ENCODE peak calls at places on chromosomes 12 and 14, in eight cellular contexts. S, P, K, X, A, C, R and O are unnamed samples.

GRCh38 chr12:6377667-6377994 is 2.3 kb upstream of the SCNN1A start:
- DNase-seq in R (no peak), K (no peak), S (peak; percentile 92), A (no peak), C (no peak), P (peak; percentile 83), X (no peak), O (peak; percentile 31)

GRCh38 chr14:71593966-71594365 is 338.3 kb upstream of the RGS6 start:
- DNase-seq in C (no peak), R (no peak), A (no peak), X (no peak), K (no peak), P (no peak), S (no peak), O (no peak)

GRCh38 chr12:103881261-103881660 is 40.2 kb upstream of the NT5DC3 start:
- DNase-seq in P (no peak), A (no peak), R (no peak), K (no peak), S (no peak), X (no peak), C (no peak), O (no peak)

GRCh38 chr14:94517641-94518257 is 8.5 kb upstream of the SERPINA12 start:
- DNase-seq in S (no peak), C (no peak), X (no peak), K (no peak), A (no peak), P (no peak), R (no peak), O (no peak)

GRCh38 chr14:51211149-51211548 is 28.9 kb upstream of the TMX1 start:
- DNase-seq in R (no peak), X (no peak), S (no peak), P (no peak), A (no peak), C (peak; percentile 26), K (no peak), O (no peak)

GRCh38 chr12:49900371-49900770 is 3.3 kb downstream of the FAIM2 start:
- DNase-seq in P (no peak), S (no peak), K (no peak), A (no peak), X (no peak), C (no peak), R (no peak), O (no peak)

GRCh38 chr14:36014236-36014635 is 162.3 kb downstream of the PTCSC3 start:
- DNase-seq in A (no peak), C (no peak), S (no peak), X (no peak), P (no peak), R (no peak), K (no peak), O (no peak)

GRCh38 chr14:54344445-54344844 is 52.4 kb upstream of the CDKN3 start:
- DNase-seq in S (no peak), K (no peak), R (no peak), P (no peak), C (no peak), A (no peak), X (no peak), O (no peak)

GRCh38 chr12:68012712-68013111 is 23.5 kb downstream of the IFNG-AS1 start:
- DNase-seq in R (no peak), K (no peak), C (peak; percentile 21), S (no peak), A (no peak), X (no peak), P (no peak), O (no peak)

GRCh38 chr12:76018672-76019071 is 12.9 kb downstream of the PHLDA1 start:
- DNase-seq in C (no peak), A (no peak), X (no peak), K (no peak), P (no peak), R (no peak), S (peak; percentile 12), O (no peak)

GRCh38 chr12:106126441-106127288 is 12.1 kb downstream of the NUAK1 start:
- DNase-seq in X (no peak), A (no peak), S (peak; percentile 15), P (no peak), K (no peak), R (no peak), C (peak; percentile 91), O (peak; percentile 97)

DNA sequence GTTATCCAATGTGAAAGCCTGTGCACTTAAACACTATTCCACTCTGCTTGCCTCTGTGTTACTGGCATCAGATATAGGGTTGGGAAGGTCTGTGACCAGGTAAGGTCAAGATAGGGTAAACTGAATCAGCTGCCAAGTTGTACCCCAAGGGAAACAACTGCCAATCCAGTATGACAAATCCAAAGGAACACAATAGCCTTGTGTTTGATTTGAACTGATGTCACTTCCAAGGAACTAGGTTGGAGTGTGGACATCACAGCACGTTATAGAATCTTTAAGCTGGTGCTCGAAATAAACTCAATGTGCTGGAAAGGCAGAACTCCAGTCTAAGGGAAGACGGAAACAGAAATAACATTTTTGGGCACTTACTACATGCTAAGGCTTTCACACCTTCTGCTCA is 223.4 kb upstream of the BTG1 start:
- DNase-seq in P (no peak), K (no peak), X (no peak), R (no peak), S (peak; percentile 4), A (no peak), C (no peak), O (no peak)
- H3K27ac ChIP-seq in P (no peak overlapping the region), K (no peak overlapping the region), X (no peak overlapping the region), R (no peak overlapping the region), S (peak overlapping the region; percentile 96), A (no peak overlapping the region), C (no peak overlapping the region), O (no peak overlapping the region)

GRCh38 chr14:103700753-103701490 is 14.3 kb downstream of the XRCC3 start:
- DNase-seq in X (no peak), S (no peak), C (no peak), R (no peak), A (no peak), P (no peak), K (no peak), O (no peak)
- H3K36me3 ChIP-seq in X (peaks cover 40% of the 10 kb centered on the region), S (peaks cover 7% of the 10 kb centered on the region), C (peaks cover 22% of the 10 kb centered on the region), R (peaks cover 87% of the 10 kb centered on the region), A (no peaks in the 10 kb centered on the region), P (peaks cover 2% of the 10 kb centered on the region), K (peaks cover 57% of the 10 kb centered on the region), O (peaks cover 93% of the 10 kb centered on the region)

GRCh38 chr14:64720190-64720589 is 16.0 kb downstream of the PLEKHG3 start:
- DNase-seq in K (no peak), S (peak; percentile 78), X (no peak), P (no peak), C (peak; percentile 87), A (no peak), R (no peak), O (peak; percentile 93)
- H3K4me1 ChIP-seq in K (peaks cover 100% of the 10 kb centered on the region), S (peaks cover 97% of the 10 kb centered on the region), X (peaks cover 99% of the 10 kb centered on the region), P (peaks cover 14% of the 10 kb centered on the region), C (peaks cover 23% of the 10 kb centered on the region), A (peaks cover 98% of the 10 kb centered on the region), R (peaks cover 93% of the 10 kb centered on the region), O (peaks cover 100% of the 10 kb centered on the region)

GRCh38 chr14:91144425-91145145 is 30.7 kb downstream of the DGLUCY start:
- DNase-seq in C (peak; percentile 56), X (no peak), R (no peak), K (no peak), S (no peak), P (no peak), A (no peak), O (no peak)
- H3K27ac ChIP-seq in C (no peak overlapping the region), X (no peak overlapping the region), R (no peak overlapping the region), K (peak overlapping the region; percentile 9), S (no peak overlapping the region), P (peak overlapping the region; percentile 13), A (no peak overlapping the region), O (no peak overlapping the region)

GRCh38 chr12:124335426-124336183 is 40.7 kb downstream of the RFLNA start:
- DNase-seq in A (no peak), K (no peak), R (no peak), S (no peak), P (no peak), X (no peak), C (no peak), O (no peak)
- H3K36me3 ChIP-seq in A (peaks cover 8% of the 10 kb centered on the region), K (peaks cover 76% of the 10 kb centered on the region), R (peaks cover 99% of the 10 kb centered on the region), S (peaks cover under 1% of the 10 kb centered on the region), P (peaks cover 22% of the 10 kb centered on the region), X (peaks cover 69% of the 10 kb centered on the region), C (peaks cover 51% of the 10 kb centered on the region), O (peaks cover 80% of the 10 kb centered on the region)

GRCh38 chr12:51393676-51394545 is 2.7 kb upstream of the GALNT6 start:
- DNase-seq in R (no peak), S (no peak), X (peak; percentile 34), A (no peak), C (peak; percentile 98), K (no peak), P (no peak), O (peak; percentile 81)

GRCh38 chr12:51395283-51396230 is 4.4 kb upstream of the GALNT6 start:
- DNase-seq in R (no peak), A (no peak), K (no peak), P (no peak), S (no peak), X (no peak), C (no peak), O (no peak)

GRCh38 chr12:51391047-51391837 is at the start of gene GALNT6:
- DNase-seq in S (peak; percentile 85), A (no peak), K (no peak), P (no peak), X (peak; percentile 78), C (no peak), R (no peak), O (peak; percentile 40)

GRCh38 chr12:51390457-51391046 is 654 bp downstream of the GALNT6 start:
- DNase-seq in S (no peak), K (no peak), R (no peak), X (no peak), C (no peak), P (no peak), A (no peak), O (no peak)

GRCh38 chr12:51392556-51393237 is 1.5 kb upstream of the GALNT6 start:
- DNase-seq in X (no peak), S (peak; percentile 44), K (no peak), R (no peak), P (no peak), A (no peak), C (peak; percentile 83), O (no peak)
- H3K4me1 ChIP-seq in X (peaks cover 58% of the 10 kb centered on the region), S (peaks cover 48% of the 10 kb centered on the region), K (peaks cover 20% of the 10 kb centered on the region), R (peaks cover 12% of the 10 kb centered on the region), P (no peaks in the 10 kb centered on the region), A (peaks cover 11% of the 10 kb centered on the region), C (peaks cover 45% of the 10 kb centered on the region), O (peaks cover 79% of the 10 kb centered on the region)

GRCh38 chr12:32501835-32502333 is 102.5 kb downstream of the FGD4 start:
- DNase-seq in X (no peak), K (no peak), C (peak; percentile 72), S (no peak), P (no peak), A (no peak), R (no peak), O (no peak)
- H3K27ac ChIP-seq in X (no peak overlapping the region), K (peak overlapping the region; percentile 16), C (peak overlapping the region; percentile 25), S (no peak overlapping the region), P (peak overlapping the region; percentile 43), A (peak overlapping the region; percentile 81), R (no peak overlapping the region), O (no peak overlapping the region)

DNA sequence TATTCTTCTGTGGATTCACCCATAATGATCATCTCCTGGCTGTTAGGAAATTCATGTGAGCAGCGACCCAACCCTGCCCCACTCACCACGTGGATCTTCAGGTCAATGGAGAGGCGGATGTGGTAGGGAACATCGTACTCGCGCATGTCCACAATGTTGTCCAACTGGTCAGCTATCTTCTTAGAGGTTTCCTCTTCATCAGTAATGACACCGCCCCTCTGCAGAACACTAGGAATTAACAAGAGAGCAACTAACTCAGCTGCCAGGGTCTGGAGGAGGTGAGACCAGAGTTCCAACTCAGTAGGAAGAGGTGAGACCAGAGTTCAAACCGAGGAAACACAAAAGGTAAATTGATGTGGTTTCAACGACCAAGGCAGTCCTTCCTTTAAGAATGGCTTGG is 9.7 kb downstream of the POLE start:
- DNase-seq in K (no peak), A (no peak), C (no peak), R (no peak), P (no peak), S (no peak), X (no peak), O (no peak)
- H3K36me3 ChIP-seq in K (peaks cover 42% of the 10 kb centered on the region), A (no peaks in the 10 kb centered on the region), C (no peaks in the 10 kb centered on the region), R (peaks cover 85% of the 10 kb centered on the region), P (peaks cover 10% of the 10 kb centered on the region), S (peaks cover 10% of the 10 kb centered on the region), X (peaks cover 55% of the 10 kb centered on the region), O (peaks cover 83% of the 10 kb centered on the region)